ENCODE peak calls at places on chromosomes 2 and 18, in eight cellular contexts. C is adrenal gland, R is body of pancreas, V is uterus, O is transverse colon, E is GM12891, Z is suprapubic skin, Q is IMR-90. D is an unnamed sample.

GRCh38 chr18:68925268-68925667 is 127.4 kb downstream of the CCDC102B start:
- DNase-seq in R (no peak), Q (no peak), Z (no peak), O (no peak), E (no peak), C (no peak), V (no peak), D (no peak)

GRCh38 chr2:113148606-113149552 is 21.5 kb downstream of the IL1RN start:
- DNase-seq in C (no peak), O (no peak), V (no peak), R (no peak), Q (no peak), E (no peak), Z (no peak), D (no peak)

GRCh38 chr2:168194784-168195522 is 52.4 kb downstream of the STK39 start:
- DNase-seq in C (no peak), V (no peak), Z (no peak), O (no peak), Q (peak; percentile 63), R (no peak), E (peak; percentile 14), D (no peak)

GRCh38 chr2:71674158-71674807 is 220.9 kb downstream of the DYSF start:
- DNase-seq in V (no peak), Q (no peak), O (no peak), C (no peak), R (no peak), E (no peak), Z (peak; percentile 34), D (no peak)

GRCh38 chr2:151334082-151334815 is 23.1 kb upstream of the TNFAIP6 start:
- DNase-seq in C (no peak), O (no peak), R (no peak), Z (no peak), E (no peak), Q (peak; percentile 94), V (no peak), D (no peak)

GRCh38 chr2:3981446-3981845 is 278.1 kb downstream of the DCDC2C start:
- DNase-seq in Z (no peak), O (no peak), C (no peak), V (no peak), R (no peak), Q (no peak), E (no peak), D (no peak)

GRCh38 chr2:232376713-232377112 is 1.8 kb upstream of the ALPP start:
- DNase-seq in R (no peak), Z (peak; percentile 50), C (no peak), Q (no peak), O (no peak), V (no peak), E (no peak), D (no peak)

GRCh38 chr2:224196789-224197188 is 157.7 kb upstream of the SERPINE2 start:
- DNase-seq in O (no peak), Z (no peak), V (no peak), C (no peak), R (no peak), E (no peak), Q (no peak), D (no peak)

GRCh38 chr18:79917351-79918088 is 33.9 kb downstream of the SLC66A2 start:
- DNase-seq in Q (no peak), C (peak; percentile 9), R (no peak), E (no peak), V (peak; percentile 10), O (no peak), Z (peak; percentile 59), D (no peak)

GRCh38 chr2:152504618-152505017 is 169.6 kb downstream of the FMNL2 start:
- DNase-seq in E (no peak), C (no peak), Z (no peak), Q (peak; percentile 76), V (no peak), O (no peak), R (no peak), D (no peak)

GRCh38 chr2:108994250-108994649 is 5.2 kb upstream of the EDAR start:
- DNase-seq in E (no peak), O (no peak), V (no peak), Q (no peak), R (no peak), C (no peak), Z (no peak), D (no peak)

GRCh38 chr2:108993095-108993937 is 4.3 kb upstream of the EDAR start:
- DNase-seq in E (no peak), V (no peak), O (no peak), Q (no peak), Z (no peak), C (no peak), R (no peak), D (no peak)

GRCh38 chr2:108987111-108987510 is 1.9 kb downstream of the EDAR start:
- DNase-seq in C (no peak), Q (no peak), V (no peak), O (no peak), Z (no peak), R (no peak), E (no peak), D (no peak)

GRCh38 chr2:108988076-108988795 is 784 bp downstream of the EDAR start:
- DNase-seq in O (no peak), Z (no peak), R (no peak), C (no peak), Q (no peak), E (no peak), V (no peak), D (no peak)

DNA sequence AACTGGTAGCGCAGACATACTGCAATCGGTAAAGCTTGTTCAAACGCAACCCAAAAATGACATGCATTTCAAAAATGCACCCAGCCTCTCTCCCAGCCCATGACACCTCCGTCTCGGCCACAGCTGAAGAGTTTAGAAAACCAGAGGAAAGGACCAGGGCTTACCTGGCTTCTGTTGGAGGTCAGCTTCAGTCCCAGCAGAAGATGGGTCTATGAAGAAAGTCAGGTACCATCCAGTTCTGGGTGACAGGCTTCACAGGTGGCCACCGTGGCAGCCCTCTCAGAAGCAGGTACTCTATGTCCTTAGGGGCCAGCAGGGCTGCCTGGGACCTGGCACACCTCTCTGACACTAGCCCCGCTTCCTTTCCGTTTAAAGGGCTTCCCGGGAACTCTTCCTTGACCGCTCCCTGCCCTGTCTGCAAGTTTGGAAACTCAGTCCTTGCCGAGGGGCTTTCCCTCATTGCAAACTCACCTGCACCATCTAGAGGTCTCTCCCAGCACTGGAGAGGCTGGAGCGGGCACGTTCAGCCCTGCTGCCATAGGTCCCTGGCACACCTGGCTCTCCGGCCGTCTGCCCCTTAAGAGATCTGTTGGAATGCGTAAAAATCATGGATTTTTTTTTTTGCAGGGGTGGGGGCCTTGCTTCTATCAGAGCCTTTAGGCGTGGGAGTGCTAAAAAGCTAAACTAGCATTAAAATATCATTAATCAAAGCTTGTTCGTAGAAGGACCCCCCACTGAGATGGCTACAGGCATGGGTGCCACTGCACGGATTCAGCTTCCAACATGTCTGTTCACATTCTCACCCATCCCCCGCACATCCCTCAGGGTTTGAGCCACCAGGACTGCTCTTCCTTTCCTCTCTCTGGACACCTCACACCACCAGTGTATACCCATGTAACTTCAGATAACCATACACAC is at the start of gene EDAR:
- DNase-seq in O (peak; percentile 69), C (peak; percentile 34), Q (no peak), R (peak; percentile 64), V (no peak), Z (no peak), E (peak; percentile 41), D (no peak)
- TF ChIP-seq POLR2A in O (no peak), C (no peak), Q (no peak), R (no peak), V (no peak), Z (no peak), E (no peak), D (no peak)

DNA sequence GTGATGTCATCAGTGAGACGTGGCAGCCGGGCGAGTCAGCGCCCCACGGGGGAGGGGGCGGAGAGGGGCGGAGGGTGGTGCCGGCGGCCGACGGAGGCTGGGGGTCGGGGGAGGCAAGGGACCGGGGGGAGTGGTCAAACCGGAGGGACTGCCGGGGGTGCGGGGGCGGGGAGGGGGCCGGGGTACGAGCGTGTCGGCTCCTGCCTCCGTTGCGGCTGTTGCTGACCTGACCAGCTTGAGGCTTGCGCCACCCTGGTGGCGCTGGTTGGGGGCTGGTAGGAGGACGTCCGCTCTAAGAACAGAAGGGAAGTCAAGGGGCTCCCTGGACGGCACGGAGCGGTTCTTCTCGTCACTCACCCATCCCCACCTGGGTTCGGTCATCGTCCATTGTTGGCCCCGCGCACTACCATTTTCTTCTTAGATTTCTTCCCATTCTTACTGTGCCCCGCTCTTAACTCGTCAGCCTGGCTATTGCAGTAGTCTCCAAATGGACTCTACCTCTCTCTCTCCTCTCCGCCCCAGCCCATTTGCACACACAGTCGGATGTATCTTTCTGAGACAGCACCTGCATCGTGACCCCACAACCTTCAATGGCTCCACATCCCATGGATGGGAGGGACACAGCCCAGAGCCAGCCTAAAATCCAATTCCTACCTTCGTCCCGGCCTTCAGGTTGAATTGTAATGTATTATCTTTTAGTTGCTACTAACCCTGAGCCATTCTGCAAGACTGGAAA is 702 bp upstream of the RAB1A start:
- DNase-seq in Z (no peak), O (no peak), E (peak; percentile 8), R (no peak), Q (no peak), V (no peak), C (no peak), D (no peak)
- TF ChIP-seq POLR2A in Z (no peak), O (no peak), E (no peak), R (peak; percentile 52), Q (peak; percentile 8), V (no peak), C (no peak), D (no peak)

GRCh38 chr2:237085261-237086221 is at the start of gene COPS8:
- DNase-seq in E (peak; percentile 90), Z (peak; percentile 97), C (peak; percentile 96), R (peak; percentile 93), O (peak; percentile 96), Q (peak; percentile 91), V (peak; percentile 95), D (peak; percentile 66)
- TF ChIP-seq POLR2A in E (peak; percentile 86), Z (no peak), C (peak; percentile 89), R (peak; percentile 95), O (peak; percentile 96), Q (peak; percentile 96), V (peak; percentile 95), D (peak; percentile 94)

GRCh38 chr2:171673928-171674327 is 13.3 kb upstream of the DYNC1I2 start:
- DNase-seq in O (no peak), R (no peak), C (no peak), V (no peak), E (no peak), Q (peak; percentile 18), Z (no peak), D (no peak)

GRCh38 chr2:171671867-171672266 is 15.4 kb upstream of the DYNC1I2 start:
- DNase-seq in Q (no peak), O (no peak), R (no peak), C (no peak), E (no peak), V (no peak), Z (no peak), D (no peak)

GRCh38 chr2:171669121-171669520 is 18.1 kb upstream of the DYNC1I2 start:
- DNase-seq in Q (no peak), E (no peak), Z (no peak), R (no peak), C (no peak), O (no peak), V (no peak), D (no peak)

GRCh38 chr2:171668111-171668600 is 19.1 kb upstream of the DYNC1I2 start:
- DNase-seq in O (no peak), Q (no peak), R (no peak), V (no peak), C (no peak), E (no peak), Z (no peak), D (no peak)

GRCh38 chr2:171670655-171671054 is 16.6 kb upstream of the DYNC1I2 start:
- DNase-seq in Z (no peak), V (no peak), R (no peak), E (no peak), Q (peak; percentile 21), C (no peak), O (no peak), D (no peak)
- TF ChIP-seq POLR2A in Z (no peak), V (no peak), R (no peak), E (no peak), Q (no peak), C (no peak), O (no peak), D (no peak)